ENCODE peak calls at places on chromosomes 13 and 19, in seven cellular contexts. Y is Peyer's patch, Q is body of pancreas, N is GM12892, E is ovary, T is stomach, A is heart left ventricle. D is an unnamed sample.

GRCh38 chr13:79455331-79455730 is 25.6 kb upstream of the NDFIP2 start:
- DNase-seq in N (no peak), T (no peak), Q (no peak), Y (no peak), A (no peak), E (no peak), D (no peak)

GRCh38 chr19:42250666-42251531 is 4.0 kb downstream of the ERF start:
- DNase-seq in A (peak), E (peak), T (no peak), Q (no peak), Y (no peak), N (no peak), D (no peak)

GRCh38 chr19:58557253-58558065 is 952 bp downstream of the UBE2M start:
- DNase-seq in A (no peak), N (no peak), E (peak), T (no peak), Q (no peak), Y (peak), D (no peak)

GRCh38 chr13:114067381-114067885 is 65.0 kb downstream of the RASA3 start:
- DNase-seq in T (no peak), A (no peak), N (no peak), Q (no peak), Y (no peak), E (no peak), D (no peak)

GRCh38 chr13:21081926-21082325 is 20.5 kb upstream of the LATS2 start:
- DNase-seq in Y (no peak), Q (no peak), T (no peak), A (no peak), N (no peak), E (no peak), D (no peak)

GRCh38 chr13:24670927-24671326 is 9.3 kb upstream of the ATP12A start:
- DNase-seq in N (no peak), Q (no peak), T (no peak), Y (peak), A (no peak), E (no peak), D (no peak)

GRCh38 chr13:49789961-49790360 is 2.5 kb downstream of the KPNA3 start:
- DNase-seq in E (no peak), A (no peak), Q (no peak), T (no peak), Y (no peak), N (no peak), D (no peak)

GRCh38 chr13:74000906-74001305 is 133.3 kb downstream of the KLF12 start:
- DNase-seq in N (no peak), T (no peak), Q (no peak), Y (no peak), A (no peak), E (no peak), D (no peak)

GRCh38 chr13:112446347-112446861 is 70.2 kb downstream of the SPACA7 start:
- DNase-seq in Y (peak), Q (no peak), E (no peak), N (no peak), A (no peak), T (peak), D (no peak)

GRCh38 chr19:56321981-56322558 is 7.4 kb upstream of the ZSCAN5A start:
- DNase-seq in E (no peak), Q (no peak), Y (no peak), N (no peak), T (no peak), A (no peak), D (no peak)
- TF ChIP-seq POLR2A in E (no peak), Q (no peak), Y (no peak), N (no peak), T (no peak), A (no peak), D (no peak)

DNA sequence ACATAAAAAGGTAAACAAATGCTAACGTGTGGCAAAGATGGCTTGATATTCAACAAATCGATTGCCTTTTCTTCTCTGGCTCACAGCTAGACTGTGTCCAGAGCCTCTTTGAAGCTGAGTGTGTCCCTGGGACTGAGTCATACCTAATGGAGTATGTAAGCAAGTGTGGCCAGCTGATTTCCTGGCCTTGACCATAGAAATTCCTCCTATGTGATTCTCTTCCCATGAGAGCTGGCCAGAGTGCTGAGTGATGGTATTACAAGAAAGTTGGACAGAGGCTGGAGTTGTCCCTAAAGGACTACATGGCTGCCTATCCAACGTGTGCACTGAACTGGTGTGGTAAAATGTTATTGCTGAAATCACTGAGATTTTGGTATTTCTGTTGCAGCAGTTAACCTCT is 320.1 kb upstream of the SLC10A2 start:
- DNase-seq in Y (no peak), T (no peak), N (no peak), Q (no peak), E (no peak), A (peak), D (peak)
- TF ChIP-seq POLR2A in Y (no peak), T (no peak), N (no peak), Q (no peak), E (no peak), A (no peak), D (no peak)

GRCh38 chr19:52570005-52570861 is at the start of gene ZNF701:
- DNase-seq in E (peak), A (peak), N (peak), T (peak), Y (peak), Q (peak), D (peak)
- TF ChIP-seq POLR2A in E (peak), A (peak), N (peak), T (peak), Y (peak), Q (peak), D (peak)

GRCh38 chr19:39492225-39492624 is 6.5 kb upstream of the DLL3 start:
- DNase-seq in Q (no peak), E (no peak), N (no peak), T (no peak), Y (no peak), A (no peak), D (no peak)
- TF ChIP-seq POLR2A in Q (no peak), E (no peak), N (peak), T (no peak), Y (no peak), A (no peak), D (no peak)

GRCh38 chr19:35179830-35180229 is 25.3 kb downstream of the FXYD5 start:
- DNase-seq in A (no peak), Q (no peak), Y (no peak), T (no peak), N (no peak), E (no peak), D (no peak)

GRCh38 chr19:35184267-35184666 is 29.7 kb downstream of the FXYD5 start:
- DNase-seq in N (no peak), A (no peak), T (no peak), E (no peak), Y (no peak), Q (no peak), D (no peak)

GRCh38 chr19:35178701-35179100 is 24.2 kb downstream of the FXYD5 start:
- DNase-seq in T (no peak), Y (no peak), A (no peak), E (no peak), N (no peak), Q (no peak), D (no peak)

GRCh38 chr19:35184884-35185283 is 30.3 kb downstream of the FXYD5 start:
- DNase-seq in E (no peak), T (no peak), N (no peak), Q (no peak), Y (no peak), A (no peak), D (no peak)

GRCh38 chr19:35181387-35181786 is 26.9 kb downstream of the FXYD5 start:
- DNase-seq in Y (no peak), A (no peak), Q (no peak), E (no peak), T (no peak), N (no peak), D (no peak)
- TF ChIP-seq POLR2A in Y (no peak), A (no peak), Q (no peak), E (no peak), T (no peak), N (no peak), D (no peak)

DNA sequence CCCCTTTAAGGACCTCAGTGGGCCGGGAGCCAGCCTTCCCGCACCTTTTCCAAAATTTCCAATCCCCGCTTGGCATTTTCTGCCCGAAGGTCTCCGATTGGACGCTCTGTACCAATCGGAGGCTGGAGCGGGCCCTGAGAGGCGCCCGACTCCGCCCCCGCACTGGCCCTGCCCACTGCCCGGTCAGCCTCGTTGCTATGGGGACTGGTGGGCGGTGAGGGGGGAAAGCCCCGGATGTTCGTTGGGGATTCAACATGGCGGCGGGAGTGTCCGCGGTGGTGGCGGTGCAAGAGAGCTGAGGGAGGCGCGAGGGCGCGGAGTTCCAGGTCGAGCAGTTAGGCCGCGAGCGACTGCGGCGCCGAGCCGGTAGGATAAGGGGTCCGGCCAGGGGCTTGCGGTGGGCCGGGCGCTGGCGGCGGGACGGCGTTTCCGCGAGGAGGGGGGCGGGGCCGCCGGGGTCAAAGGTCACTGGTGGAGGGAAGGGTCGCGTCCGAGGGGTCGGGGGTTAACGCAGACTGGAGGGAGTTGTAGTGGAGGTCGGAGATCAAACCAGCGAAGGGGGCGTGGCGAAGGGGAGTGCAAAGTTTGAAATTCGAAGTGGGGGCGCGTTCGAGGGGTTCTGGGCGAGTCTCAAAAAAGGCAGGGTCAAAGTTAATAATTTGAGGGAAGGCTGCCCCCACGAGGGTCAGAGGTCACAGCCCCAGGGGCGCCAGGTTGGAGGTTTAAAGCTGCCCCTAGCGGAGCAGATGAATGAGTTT is at the start of gene PAK4:
- DNase-seq in Q (peak), E (peak), Y (peak), N (peak), T (peak), A (peak), D (peak)
- TF ChIP-seq POLR2A in Q (peak), E (peak), Y (peak), N (peak), T (peak), A (peak), D (peak)

GRCh38 chr19:531753-532571 is at the start of gene CDC34:
- DNase-seq in T (no peak), A (no peak), E (no peak), Q (no peak), N (peak), Y (no peak), D (no peak)

GRCh38 chr19:532578-533484 is 1.3 kb downstream of the CDC34 start:
- DNase-seq in T (peak), A (peak), N (no peak), Q (peak), E (peak), Y (peak), D (peak)

GRCh38 chr19:534088-534487 is 2.5 kb downstream of the CDC34 start:
- DNase-seq in A (no peak), Y (no peak), Q (no peak), E (peak), T (no peak), N (no peak), D (no peak)

GRCh38 chr19:535017-535835 is 3.7 kb downstream of the CDC34 start:
- DNase-seq in N (no peak), Y (no peak), E (peak), Q (peak), A (no peak), T (no peak), D (no peak)

GRCh38 chr19:533485-534058 is 2.0 kb downstream of the CDC34 start:
- DNase-seq in T (no peak), Q (no peak), Y (no peak), E (peak), N (no peak), A (no peak), D (no peak)
- TF ChIP-seq POLR2A in T (no peak), Q (no peak), Y (no peak), E (no peak), N (no peak), A (no peak), D (no peak)

DNA sequence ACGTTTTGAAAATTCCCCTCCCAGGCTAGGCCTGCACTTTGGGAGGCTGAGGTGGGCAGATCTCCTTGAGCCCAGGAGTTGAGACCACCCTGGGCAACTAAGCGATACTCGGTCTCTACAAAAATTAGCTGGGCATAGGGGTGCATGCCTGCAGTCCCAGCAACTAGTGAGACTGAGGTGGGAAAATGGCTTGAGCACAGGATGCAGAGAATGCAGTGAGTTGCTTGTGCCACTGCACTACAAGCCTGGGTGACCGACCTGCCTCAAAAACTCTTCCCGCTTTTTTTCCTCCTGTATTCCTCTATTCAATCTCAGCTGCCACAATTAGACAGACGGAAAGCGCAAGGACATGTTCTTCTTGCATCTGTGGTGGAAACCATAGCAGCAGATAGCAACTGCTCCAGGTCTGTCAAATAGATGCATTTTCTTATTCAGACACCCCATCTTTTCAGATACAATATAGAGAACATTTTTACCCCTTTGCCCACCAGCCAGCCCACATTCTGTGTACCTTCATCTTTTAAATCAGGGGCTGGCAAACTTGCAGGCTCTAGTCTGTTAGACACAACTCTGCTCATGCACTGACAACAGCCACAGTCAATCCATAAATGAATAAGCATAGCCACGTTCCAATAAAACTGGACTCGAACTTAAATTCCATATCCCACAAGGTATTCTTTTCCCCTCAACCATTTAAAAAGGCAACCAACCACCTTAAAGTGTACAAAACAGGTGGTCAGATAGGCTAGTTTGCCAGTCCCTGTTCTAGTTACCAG is 4.8 kb downstream of the TPT1 start:
- DNase-seq in E (no peak), Y (no peak), A (no peak), N (no peak), T (no peak), Q (no peak), D (no peak)
- TF ChIP-seq POLR2A in E (no peak), Y (no peak), A (no peak), N (peak), T (no peak), Q (no peak), D (no peak)

GRCh38 chr19:17405250-17406038 is at the start of gene BST2:
- DNase-seq in T (peak), N (peak), A (peak), Q (peak), Y (peak), E (peak), D (no peak)
- TF ChIP-seq POLR2A in T (no peak), N (peak), A (peak), Q (no peak), Y (no peak), E (peak), D (no peak)

GRCh38 chr19:36215276-36216171 is 618 bp downstream of the ZNF146 start:
- DNase-seq in N (no peak), A (no peak), E (no peak), T (no peak), Q (no peak), Y (no peak), D (no peak)
- TF ChIP-seq POLR2A in N (no peak), A (no peak), E (no peak), T (no peak), Q (no peak), Y (no peak), D (no peak)